ENCODE peak calls at places on chromosomes 12 and 14, in six cellular contexts. One of them, this sample, is unnamed.

GRCh38 chr12:47361389-47362031 is 281.8 kb upstream of the AMIGO2 start:
- DNase-seq in thoracic aorta: no peak
- DNase-seq in endothelial cell of umbilical vein: no peak
- DNase-seq in body of pancreas: no peak
- DNase-seq in transverse colon: peak; percentile 40
- DNase-seq in ovary: peak; percentile 34
- DNase-seq in this sample: peak; percentile 6

GRCh38 chr14:96287856-96288255 is 31.8 kb downstream of the BDKRB1 start:
- DNase-seq in thoracic aorta: no peak
- DNase-seq in endothelial cell of umbilical vein: no peak
- DNase-seq in body of pancreas: no peak
- DNase-seq in transverse colon: no peak
- DNase-seq in ovary: no peak
- DNase-seq in this sample: no peak

GRCh38 chr14:23454445-23454856 is 15.1 kb upstream of the NGDN start:
- DNase-seq in thoracic aorta: no peak
- DNase-seq in endothelial cell of umbilical vein: no peak
- DNase-seq in body of pancreas: no peak
- DNase-seq in transverse colon: no peak
- DNase-seq in ovary: no peak
- DNase-seq in this sample: no peak

GRCh38 chr14:89996963-89997362 is 41.2 kb downstream of the TDP1 start:
- DNase-seq in thoracic aorta: no peak
- DNase-seq in endothelial cell of umbilical vein: no peak
- DNase-seq in body of pancreas: no peak
- DNase-seq in transverse colon: no peak
- DNase-seq in ovary: no peak
- DNase-seq in this sample: no peak

GRCh38 chr14:81450100-81450531 is 50.0 kb upstream of the STON2 start:
- DNase-seq in thoracic aorta: no peak
- DNase-seq in endothelial cell of umbilical vein: no peak
- DNase-seq in body of pancreas: no peak
- DNase-seq in transverse colon: no peak
- DNase-seq in ovary: peak; percentile 68
- DNase-seq in this sample: no peak

GRCh38 chr14:24141030-24141880 is at the start of gene EMC9:
- DNase-seq in thoracic aorta: peak; percentile 100
- DNase-seq in endothelial cell of umbilical vein: peak; percentile 100
- DNase-seq in body of pancreas: peak; percentile 100
- DNase-seq in transverse colon: peak; percentile 100
- DNase-seq in ovary: peak; percentile 99
- DNase-seq in this sample: peak; percentile 99

GRCh38 chr12:50185975-50186663 is 18.9 kb upstream of the CERS5 start:
- DNase-seq in thoracic aorta: no peak
- DNase-seq in endothelial cell of umbilical vein: peak; percentile 92
- DNase-seq in body of pancreas: no peak
- DNase-seq in transverse colon: no peak
- DNase-seq in ovary: no peak
- DNase-seq in this sample: no peak

GRCh38 chr12:90460681-90461080 is 494.3 kb downstream of the CCER1 start:
- DNase-seq in thoracic aorta: no peak
- DNase-seq in endothelial cell of umbilical vein: no peak
- DNase-seq in body of pancreas: no peak
- DNase-seq in transverse colon: no peak
- DNase-seq in ovary: no peak
- DNase-seq in this sample: no peak

GRCh38 chr14:105163040-105163742 is 5.4 kb downstream of the JAG2 start:
- DNase-seq in thoracic aorta: no peak
- DNase-seq in endothelial cell of umbilical vein: no peak
- DNase-seq in body of pancreas: no peak
- DNase-seq in transverse colon: no peak
- DNase-seq in ovary: no peak
- DNase-seq in this sample: no peak

GRCh38 chr14:58071341-58071740 is 80.7 kb downstream of the ARMH4 start:
- DNase-seq in thoracic aorta: no peak
- DNase-seq in endothelial cell of umbilical vein: no peak
- DNase-seq in body of pancreas: no peak
- DNase-seq in transverse colon: no peak
- DNase-seq in ovary: no peak
- DNase-seq in this sample: no peak

GRCh38 chr12:102543494-102543893 is 63.1 kb upstream of the IGF1 start:
- DNase-seq in thoracic aorta: no peak
- DNase-seq in endothelial cell of umbilical vein: no peak
- DNase-seq in body of pancreas: no peak
- DNase-seq in transverse colon: no peak
- DNase-seq in ovary: no peak
- DNase-seq in this sample: no peak

GRCh38 chr14:31208546-31209424 is 1.2 kb upstream of the HECTD1 start:
- DNase-seq in thoracic aorta: no peak
- DNase-seq in endothelial cell of umbilical vein: no peak
- DNase-seq in body of pancreas: no peak
- DNase-seq in transverse colon: peak; percentile 11
- DNase-seq in ovary: peak; percentile 29
- DNase-seq in this sample: peak; percentile 15

GRCh38 chr12:124321040-124321481 is 26.2 kb downstream of the RFLNA start:
- DNase-seq in thoracic aorta: no peak
- DNase-seq in endothelial cell of umbilical vein: peak; percentile 59
- DNase-seq in body of pancreas: peak; percentile 68
- DNase-seq in transverse colon: peak; percentile 75
- DNase-seq in ovary: peak; percentile 82
- DNase-seq in this sample: peak; percentile 45

GRCh38 chr12:50618864-50619609 is 114.3 kb downstream of the DIP2B start:
- DNase-seq in thoracic aorta: no peak
- DNase-seq in endothelial cell of umbilical vein: no peak
- DNase-seq in body of pancreas: no peak
- DNase-seq in transverse colon: peak; percentile 52
- DNase-seq in ovary: no peak
- DNase-seq in this sample: no peak

GRCh38 chr12:70045036-70045435 is 198.2 kb upstream of the CNOT2 start:
- DNase-seq in thoracic aorta: no peak
- DNase-seq in endothelial cell of umbilical vein: no peak
- DNase-seq in body of pancreas: no peak
- DNase-seq in transverse colon: no peak
- DNase-seq in ovary: no peak
- DNase-seq in this sample: no peak

GRCh38 chr14:20679907-20680306 is 4.5 kb upstream of the RNASE4 start:
- DNase-seq in thoracic aorta: no peak
- DNase-seq in endothelial cell of umbilical vein: peak; percentile 38
- DNase-seq in body of pancreas: no peak
- DNase-seq in transverse colon: no peak
- DNase-seq in ovary: peak; percentile 40
- DNase-seq in this sample: no peak

GRCh38 chr12:112682586-112682985 is 109.0 kb upstream of the RPH3A start:
- DNase-seq in thoracic aorta: no peak
- DNase-seq in endothelial cell of umbilical vein: no peak
- DNase-seq in body of pancreas: no peak
- DNase-seq in transverse colon: no peak
- DNase-seq in ovary: no peak
- DNase-seq in this sample: no peak

GRCh38 chr14:51157012-51157411 is 62.1 kb upstream of the TRIM9 start:
- DNase-seq in thoracic aorta: no peak
- DNase-seq in endothelial cell of umbilical vein: peak; percentile 13
- DNase-seq in body of pancreas: no peak
- DNase-seq in transverse colon: no peak
- DNase-seq in ovary: no peak
- DNase-seq in this sample: no peak

GRCh38 chr14:79293482-79293881 is 917.8 kb downstream of the DIO2 start:
- DNase-seq in thoracic aorta: no peak
- DNase-seq in endothelial cell of umbilical vein: no peak
- DNase-seq in body of pancreas: no peak
- DNase-seq in transverse colon: no peak
- DNase-seq in ovary: no peak
- DNase-seq in this sample: no peak

GRCh38 chr12:106090586-106091411 is 48.0 kb downstream of the NUAK1 start:
- DNase-seq in thoracic aorta: peak; percentile 37
- DNase-seq in endothelial cell of umbilical vein: peak; percentile 96
- DNase-seq in body of pancreas: no peak
- DNase-seq in transverse colon: no peak
- DNase-seq in ovary: peak; percentile 49
- DNase-seq in this sample: no peak

GRCh38 chr14:61661471-61661988 is 33.8 kb upstream of the HIF1A start:
- DNase-seq in thoracic aorta: no peak
- DNase-seq in endothelial cell of umbilical vein: no peak
- DNase-seq in body of pancreas: no peak
- DNase-seq in transverse colon: no peak
- DNase-seq in ovary: no peak
- DNase-seq in this sample: no peak

GRCh38 chr12:5487971-5488955 is 56.4 kb downstream of the NTF3 start:
- DNase-seq in thoracic aorta: no peak
- DNase-seq in endothelial cell of umbilical vein: peak; percentile 51
- DNase-seq in body of pancreas: no peak
- DNase-seq in transverse colon: no peak
- DNase-seq in ovary: no peak
- DNase-seq in this sample: no peak

GRCh38 chr12:32877670-32878459 is 18.7 kb downstream of the PKP2 start:
- DNase-seq in thoracic aorta: no peak
- DNase-seq in endothelial cell of umbilical vein: no peak
- DNase-seq in body of pancreas: peak; percentile 75
- DNase-seq in transverse colon: no peak
- DNase-seq in ovary: no peak
- DNase-seq in this sample: no peak

GRCh38 chr14:100576091-100577085 is 10.8 kb downstream of the BEGAIN start:
- DNase-seq in thoracic aorta: no peak
- DNase-seq in endothelial cell of umbilical vein: no peak
- DNase-seq in body of pancreas: peak; percentile 8
- DNase-seq in transverse colon: no peak
- DNase-seq in ovary: peak; percentile 11
- DNase-seq in this sample: no peak

GRCh38 chr12:58242803-58243628 is 301.6 kb downstream of the ATP23 start:
- DNase-seq in thoracic aorta: no peak
- DNase-seq in endothelial cell of umbilical vein: no peak
- DNase-seq in body of pancreas: no peak
- DNase-seq in transverse colon: no peak
- DNase-seq in ovary: no peak
- DNase-seq in this sample: no peak

GRCh38 chr14:39582028-39582654 is 149.9 kb upstream of the FBXO33 start:
- DNase-seq in thoracic aorta: no peak
- DNase-seq in endothelial cell of umbilical vein: no peak
- DNase-seq in body of pancreas: no peak
- DNase-seq in transverse colon: no peak
- DNase-seq in ovary: no peak
- DNase-seq in this sample: no peak

GRCh38 chr12:13433768-13434167 is 237.2 kb downstream of the EMP1 start:
- DNase-seq in thoracic aorta: no peak
- DNase-seq in endothelial cell of umbilical vein: no peak
- DNase-seq in body of pancreas: no peak
- DNase-seq in transverse colon: no peak
- DNase-seq in ovary: no peak
- DNase-seq in this sample: no peak

GRCh38 chr14:104096318-104096717 is 10.8 kb downstream of the ASPG start:
- DNase-seq in thoracic aorta: no peak
- DNase-seq in endothelial cell of umbilical vein: no peak
- DNase-seq in body of pancreas: no peak
- DNase-seq in transverse colon: no peak
- DNase-seq in ovary: no peak
- DNase-seq in this sample: no peak

GRCh38 chr14:104098272-104099095 is 13.0 kb downstream of the ASPG start:
- DNase-seq in thoracic aorta: no peak
- DNase-seq in endothelial cell of umbilical vein: no peak
- DNase-seq in body of pancreas: no peak
- DNase-seq in transverse colon: peak; percentile 5
- DNase-seq in ovary: no peak
- DNase-seq in this sample: no peak

GRCh38 chr14:104094709-104095425 is 9.4 kb downstream of the ASPG start:
- DNase-seq in thoracic aorta: no peak
- DNase-seq in endothelial cell of umbilical vein: peak; percentile 46
- DNase-seq in body of pancreas: peak; percentile 72
- DNase-seq in transverse colon: peak; percentile 81
- DNase-seq in ovary: peak; percentile 78
- DNase-seq in this sample: peak; percentile 71

GRCh38 chr14:104095426-104096310 is 10.2 kb downstream of the ASPG start:
- DNase-seq in thoracic aorta: no peak
- DNase-seq in endothelial cell of umbilical vein: no peak
- DNase-seq in body of pancreas: no peak
- DNase-seq in transverse colon: peak; percentile 8
- DNase-seq in ovary: no peak
- DNase-seq in this sample: no peak

GRCh38 chr14:104096751-104097700 is 11.5 kb downstream of the ASPG start:
- DNase-seq in thoracic aorta: no peak
- DNase-seq in endothelial cell of umbilical vein: no peak
- DNase-seq in body of pancreas: no peak
- DNase-seq in transverse colon: peak; percentile 12
- DNase-seq in ovary: no peak
- DNase-seq in this sample: no peak
- TF ChIP-seq CTCF in thoracic aorta: no peak
- TF ChIP-seq CTCF in endothelial cell of umbilical vein: no peak
- TF ChIP-seq CTCF in body of pancreas: no peak
- TF ChIP-seq CTCF in transverse colon: no peak
- TF ChIP-seq CTCF in ovary: no peak
- TF ChIP-seq CTCF in this sample: no peak

GRCh38 chr12:133129368-133130037 is 571 bp downstream of the ZNF891 start:
- DNase-seq in thoracic aorta: no peak
- DNase-seq in endothelial cell of umbilical vein: no peak
- DNase-seq in body of pancreas: no peak
- DNase-seq in transverse colon: no peak
- DNase-seq in ovary: peak; percentile 24
- DNase-seq in this sample: no peak
- H3K9me3 ChIP-seq in thoracic aorta: peaks cover 69% of the 10 kb centered on the region
- H3K9me3 ChIP-seq in endothelial cell of umbilical vein: peaks cover 6% of the 10 kb centered on the region
- H3K9me3 ChIP-seq in body of pancreas: peaks cover 39% of the 10 kb centered on the region
- H3K9me3 ChIP-seq in transverse colon: peaks cover 59% of the 10 kb centered on the region
- H3K9me3 ChIP-seq in ovary: peaks cover 3% of the 10 kb centered on the region
- H3K9me3 ChIP-seq in this sample: peaks cover 73% of the 10 kb centered on the region

GRCh38 chr12:77816196-77816595 is 14.5 kb upstream of the NAV3 start:
- DNase-seq in thoracic aorta: no peak
- DNase-seq in endothelial cell of umbilical vein: no peak
- DNase-seq in body of pancreas: no peak
- DNase-seq in transverse colon: no peak
- DNase-seq in ovary: no peak
- DNase-seq in this sample: no peak
- H3K27ac ChIP-seq in thoracic aorta: no peak overlapping the region
- H3K27ac ChIP-seq in endothelial cell of umbilical vein: no peak overlapping the region
- H3K27ac ChIP-seq in body of pancreas: no peak overlapping the region
- H3K27ac ChIP-seq in transverse colon: no peak overlapping the region
- H3K27ac ChIP-seq in ovary: no peak overlapping the region
- H3K27ac ChIP-seq in this sample: no peak overlapping the region

GRCh38 chr14:77543637-77544334 is 45.2 kb upstream of the ISM2 start:
- DNase-seq in thoracic aorta: no peak
- DNase-seq in endothelial cell of umbilical vein: no peak
- DNase-seq in body of pancreas: no peak
- DNase-seq in transverse colon: no peak
- DNase-seq in ovary: no peak
- DNase-seq in this sample: no peak

GRCh38 chr14:77543240-77543551 is 44.6 kb upstream of the ISM2 start:
- DNase-seq in thoracic aorta: no peak
- DNase-seq in endothelial cell of umbilical vein: peak; percentile 44
- DNase-seq in body of pancreas: no peak
- DNase-seq in transverse colon: no peak
- DNase-seq in ovary: no peak
- DNase-seq in this sample: no peak

GRCh38 chr14:77544571-77544970 is 46.0 kb upstream of the ISM2 start:
- DNase-seq in thoracic aorta: no peak
- DNase-seq in endothelial cell of umbilical vein: no peak
- DNase-seq in body of pancreas: no peak
- DNase-seq in transverse colon: no peak
- DNase-seq in ovary: no peak
- DNase-seq in this sample: no peak

GRCh38 chr14:77549451-77549850 is 50.8 kb upstream of the ISM2 start:
- DNase-seq in thoracic aorta: no peak
- DNase-seq in endothelial cell of umbilical vein: no peak
- DNase-seq in body of pancreas: no peak
- DNase-seq in transverse colon: no peak
- DNase-seq in ovary: no peak
- DNase-seq in this sample: no peak

GRCh38 chr14:77547512-77547911 is 48.9 kb upstream of the ISM2 start:
- DNase-seq in thoracic aorta: no peak
- DNase-seq in endothelial cell of umbilical vein: no peak
- DNase-seq in body of pancreas: no peak
- DNase-seq in transverse colon: no peak
- DNase-seq in ovary: no peak
- DNase-seq in this sample: no peak
- TF ChIP-seq CTCF in thoracic aorta: no peak
- TF ChIP-seq CTCF in endothelial cell of umbilical vein: peak; percentile 8
- TF ChIP-seq CTCF in body of pancreas: no peak
- TF ChIP-seq CTCF in transverse colon: no peak
- TF ChIP-seq CTCF in ovary: no peak
- TF ChIP-seq CTCF in this sample: no peak

This sample was measured in CD4-positive, alpha-beta T cell.